ENCODE peak calls at places on chromosomes 7 and 10, in nine cellular contexts. One of them, this sample, is unnamed.

GRCh38 chr7:2934984-2935740 is 91.1 kb upstream of the GNA12 start:
- DNase-seq in small intestine: no peak
- DNase-seq in keratinocyte: no peak
- DNase-seq in cardiac muscle cell: no peak
- DNase-seq in SJSA1: no peak
- DNase-seq in HepG2: no peak
- DNase-seq in lower lobe of right lung: peak
- DNase-seq in RWPE2: peak
- DNase-seq in CD8-positive, alpha-beta memory T cell: no peak
- DNase-seq in this sample: no peak

GRCh38 chr10:5283305-5284158 is 81.2 kb upstream of the UCN3 start:
- DNase-seq in SJSA1: peak
- DNase-seq in RWPE2: no peak
- DNase-seq in lower lobe of right lung: peak
- DNase-seq in keratinocyte: no peak
- DNase-seq in HepG2: peak
- DNase-seq in CD8-positive, alpha-beta memory T cell: no peak
- DNase-seq in cardiac muscle cell: peak
- DNase-seq in small intestine: peak
- DNase-seq in this sample: no peak

GRCh38 chr10:22625511-22626288 is 88.7 kb downstream of the PIP4K2A start:
- DNase-seq in small intestine: no peak
- DNase-seq in RWPE2: no peak
- DNase-seq in HepG2: peak
- DNase-seq in cardiac muscle cell: no peak
- DNase-seq in keratinocyte: no peak
- DNase-seq in CD8-positive, alpha-beta memory T cell: no peak
- DNase-seq in lower lobe of right lung: no peak
- DNase-seq in SJSA1: no peak
- DNase-seq in this sample: no peak

GRCh38 chr10:31866118-31866670 is 62.4 kb downstream of the ARHGAP12 start:
- DNase-seq in HepG2: no peak
- DNase-seq in lower lobe of right lung: no peak
- DNase-seq in SJSA1: no peak
- DNase-seq in CD8-positive, alpha-beta memory T cell: no peak
- DNase-seq in keratinocyte: no peak
- DNase-seq in small intestine: peak
- DNase-seq in cardiac muscle cell: no peak
- DNase-seq in RWPE2: no peak
- DNase-seq in this sample: no peak

GRCh38 chr7:159209429-159209828 is 64.8 kb upstream of the VIPR2 start:
- DNase-seq in CD8-positive, alpha-beta memory T cell: no peak
- DNase-seq in cardiac muscle cell: no peak
- DNase-seq in small intestine: no peak
- DNase-seq in SJSA1: no peak
- DNase-seq in lower lobe of right lung: no peak
- DNase-seq in HepG2: no peak
- DNase-seq in keratinocyte: no peak
- DNase-seq in RWPE2: no peak
- DNase-seq in this sample: no peak

GRCh38 chr10:69312537-69312936 is 34.2 kb downstream of the HK1 start:
- DNase-seq in HepG2: no peak
- DNase-seq in RWPE2: no peak
- DNase-seq in keratinocyte: no peak
- DNase-seq in small intestine: no peak
- DNase-seq in SJSA1: no peak
- DNase-seq in lower lobe of right lung: no peak
- DNase-seq in cardiac muscle cell: no peak
- DNase-seq in CD8-positive, alpha-beta memory T cell: no peak
- DNase-seq in this sample: no peak

GRCh38 chr7:95493247-95493646 is 7.5 kb downstream of the ASB4 start:
- DNase-seq in HepG2: no peak
- DNase-seq in SJSA1: no peak
- DNase-seq in small intestine: no peak
- DNase-seq in RWPE2: no peak
- DNase-seq in keratinocyte: no peak
- DNase-seq in CD8-positive, alpha-beta memory T cell: no peak
- DNase-seq in cardiac muscle cell: no peak
- DNase-seq in lower lobe of right lung: no peak
- DNase-seq in this sample: no peak

GRCh38 chr10:30833625-30833970 is 198.1 kb downstream of the ZNF438 start:
- DNase-seq in HepG2: no peak
- DNase-seq in keratinocyte: no peak
- DNase-seq in SJSA1: no peak
- DNase-seq in lower lobe of right lung: no peak
- DNase-seq in RWPE2: no peak
- DNase-seq in small intestine: no peak
- DNase-seq in cardiac muscle cell: no peak
- DNase-seq in CD8-positive, alpha-beta memory T cell: no peak
- DNase-seq in this sample: no peak

GRCh38 chr7:1108264-1108920 is 20.5 kb downstream of the GPER1 start:
- DNase-seq in RWPE2: no peak
- DNase-seq in small intestine: no peak
- DNase-seq in lower lobe of right lung: peak
- DNase-seq in CD8-positive, alpha-beta memory T cell: no peak
- DNase-seq in HepG2: no peak
- DNase-seq in SJSA1: no peak
- DNase-seq in cardiac muscle cell: no peak
- DNase-seq in keratinocyte: no peak
- DNase-seq in this sample: no peak

GRCh38 chr10:117884088-117884487 is 162.7 kb downstream of the RAB11FIP2 start:
- DNase-seq in SJSA1: no peak
- DNase-seq in RWPE2: no peak
- DNase-seq in keratinocyte: no peak
- DNase-seq in lower lobe of right lung: no peak
- DNase-seq in cardiac muscle cell: no peak
- DNase-seq in HepG2: no peak
- DNase-seq in small intestine: no peak
- DNase-seq in CD8-positive, alpha-beta memory T cell: no peak
- DNase-seq in this sample: no peak

GRCh38 chr7:143013473-143013872 is 13.5 kb downstream of the OR9A2 start:
- DNase-seq in lower lobe of right lung: no peak
- DNase-seq in HepG2: no peak
- DNase-seq in SJSA1: no peak
- DNase-seq in cardiac muscle cell: no peak
- DNase-seq in CD8-positive, alpha-beta memory T cell: no peak
- DNase-seq in RWPE2: no peak
- DNase-seq in small intestine: no peak
- DNase-seq in keratinocyte: no peak
- DNase-seq in this sample: no peak

GRCh38 chr7:138907849-138908248 is 73.3 kb downstream of the KIAA1549 start:
- DNase-seq in RWPE2: no peak
- DNase-seq in cardiac muscle cell: no peak
- DNase-seq in HepG2: no peak
- DNase-seq in keratinocyte: no peak
- DNase-seq in lower lobe of right lung: no peak
- DNase-seq in SJSA1: no peak
- DNase-seq in CD8-positive, alpha-beta memory T cell: no peak
- DNase-seq in small intestine: no peak
- DNase-seq in this sample: no peak

GRCh38 chr7:43018446-43018845 is 86.3 kb downstream of the MRPL32 start:
- DNase-seq in SJSA1: no peak
- DNase-seq in lower lobe of right lung: no peak
- DNase-seq in keratinocyte: peak
- DNase-seq in RWPE2: no peak
- DNase-seq in cardiac muscle cell: no peak
- DNase-seq in CD8-positive, alpha-beta memory T cell: no peak
- DNase-seq in HepG2: no peak
- DNase-seq in small intestine: no peak
- DNase-seq in this sample: peak

GRCh38 chr10:110326351-110327032 is 21.8 kb upstream of the SMNDC1 start:
- DNase-seq in small intestine: peak
- DNase-seq in lower lobe of right lung: no peak
- DNase-seq in SJSA1: no peak
- DNase-seq in HepG2: no peak
- DNase-seq in RWPE2: no peak
- DNase-seq in keratinocyte: no peak
- DNase-seq in cardiac muscle cell: no peak
- DNase-seq in CD8-positive, alpha-beta memory T cell: no peak
- DNase-seq in this sample: no peak
- H3K27ac ChIP-seq in small intestine: no peak
- H3K27ac ChIP-seq in lower lobe of right lung: no peak
- H3K27ac ChIP-seq in SJSA1: peak
- H3K27ac ChIP-seq in HepG2: no peak
- H3K27ac ChIP-seq in RWPE2: peak
- H3K27ac ChIP-seq in keratinocyte: peak
- H3K27ac ChIP-seq in cardiac muscle cell: no peak
- H3K27ac ChIP-seq in CD8-positive, alpha-beta memory T cell: no peak
- H3K27ac ChIP-seq in this sample: peak

GRCh38 chr10:77962350-77963146 is 36.0 kb upstream of the DLG5 start:
- DNase-seq in HepG2: no peak
- DNase-seq in CD8-positive, alpha-beta memory T cell: no peak
- DNase-seq in keratinocyte: no peak
- DNase-seq in lower lobe of right lung: no peak
- DNase-seq in RWPE2: no peak
- DNase-seq in small intestine: no peak
- DNase-seq in SJSA1: no peak
- DNase-seq in cardiac muscle cell: no peak
- DNase-seq in this sample: no peak
- H3K27ac ChIP-seq in HepG2: no peak
- H3K27ac ChIP-seq in CD8-positive, alpha-beta memory T cell: no peak
- H3K27ac ChIP-seq in keratinocyte: no peak
- H3K27ac ChIP-seq in lower lobe of right lung: no peak
- H3K27ac ChIP-seq in RWPE2: no peak
- H3K27ac ChIP-seq in small intestine: no peak
- H3K27ac ChIP-seq in SJSA1: no peak
- H3K27ac ChIP-seq in cardiac muscle cell: no peak
- H3K27ac ChIP-seq in this sample: no peak

DNA sequence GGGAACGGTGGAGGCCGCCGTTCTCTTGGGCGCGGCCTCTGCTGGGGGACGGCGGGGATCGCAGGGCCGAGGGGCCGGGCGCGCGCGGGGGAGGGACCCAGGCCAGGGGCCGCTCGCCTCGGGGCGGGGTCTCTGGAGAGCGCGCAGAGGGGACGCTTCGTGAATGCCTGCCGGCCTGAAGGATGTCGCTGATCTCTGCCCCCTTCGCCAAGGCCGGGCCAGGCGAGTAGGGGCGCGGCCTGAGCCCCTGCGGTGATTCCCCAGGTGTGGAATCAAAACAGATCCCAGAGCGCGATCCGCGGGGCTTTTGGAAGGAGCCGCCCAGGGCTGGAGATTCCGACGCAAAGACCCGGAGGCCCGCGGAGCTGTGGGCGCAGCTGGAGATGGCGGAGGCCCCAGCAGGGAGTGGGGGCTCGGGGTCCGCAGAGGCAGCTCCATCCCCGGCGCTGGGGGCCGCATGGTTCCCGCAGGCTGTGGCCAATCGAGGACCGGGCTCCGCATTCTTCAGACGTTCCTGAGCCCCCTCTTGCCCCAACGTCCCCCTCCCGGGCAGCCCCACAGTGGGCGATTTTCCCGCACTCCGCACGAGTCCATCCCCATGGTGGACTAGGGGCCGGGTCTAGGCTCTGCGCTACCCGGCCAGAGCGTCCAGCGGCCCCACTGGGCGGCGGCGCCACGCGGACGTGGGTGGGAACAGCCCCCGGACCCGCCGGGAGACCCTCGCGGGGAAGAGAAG is 166.0 kb downstream of the ACTR3B start:
- DNase-seq in CD8-positive, alpha-beta memory T cell: no peak
- DNase-seq in RWPE2: no peak
- DNase-seq in keratinocyte: no peak
- DNase-seq in SJSA1: no peak
- DNase-seq in small intestine: no peak
- DNase-seq in lower lobe of right lung: no peak
- DNase-seq in cardiac muscle cell: peak
- DNase-seq in HepG2: no peak
- DNase-seq in this sample: no peak
- H3K27ac ChIP-seq in CD8-positive, alpha-beta memory T cell: no peak
- H3K27ac ChIP-seq in RWPE2: no peak
- H3K27ac ChIP-seq in keratinocyte: no peak
- H3K27ac ChIP-seq in SJSA1: no peak
- H3K27ac ChIP-seq in small intestine: no peak
- H3K27ac ChIP-seq in lower lobe of right lung: no peak
- H3K27ac ChIP-seq in cardiac muscle cell: no peak
- H3K27ac ChIP-seq in HepG2: no peak
- H3K27ac ChIP-seq in this sample: no peak

GRCh38 chr7:150412016-150412415 is 32.9 kb downstream of the ZNF775 start:
- DNase-seq in HepG2: no peak
- DNase-seq in CD8-positive, alpha-beta memory T cell: no peak
- DNase-seq in small intestine: no peak
- DNase-seq in lower lobe of right lung: no peak
- DNase-seq in keratinocyte: no peak
- DNase-seq in cardiac muscle cell: no peak
- DNase-seq in RWPE2: no peak
- DNase-seq in SJSA1: no peak
- DNase-seq in this sample: no peak

GRCh38 chr7:150411606-150412005 is 32.5 kb downstream of the ZNF775 start:
- DNase-seq in SJSA1: no peak
- DNase-seq in keratinocyte: no peak
- DNase-seq in cardiac muscle cell: no peak
- DNase-seq in HepG2: no peak
- DNase-seq in CD8-positive, alpha-beta memory T cell: no peak
- DNase-seq in RWPE2: no peak
- DNase-seq in small intestine: no peak
- DNase-seq in lower lobe of right lung: no peak
- DNase-seq in this sample: no peak

GRCh38 chr7:150410131-150410530 is 31.0 kb downstream of the ZNF775 start:
- DNase-seq in small intestine: no peak
- DNase-seq in keratinocyte: no peak
- DNase-seq in HepG2: no peak
- DNase-seq in RWPE2: no peak
- DNase-seq in SJSA1: no peak
- DNase-seq in lower lobe of right lung: no peak
- DNase-seq in CD8-positive, alpha-beta memory T cell: no peak
- DNase-seq in cardiac muscle cell: no peak
- DNase-seq in this sample: no peak

GRCh38 chr7:150409300-150410030 is 30.3 kb downstream of the ZNF775 start:
- DNase-seq in small intestine: no peak
- DNase-seq in lower lobe of right lung: no peak
- DNase-seq in SJSA1: no peak
- DNase-seq in keratinocyte: no peak
- DNase-seq in CD8-positive, alpha-beta memory T cell: no peak
- DNase-seq in HepG2: no peak
- DNase-seq in RWPE2: no peak
- DNase-seq in cardiac muscle cell: no peak
- DNase-seq in this sample: no peak

GRCh38 chr7:150410680-150411346 is 31.7 kb downstream of the ZNF775 start:
- DNase-seq in SJSA1: no peak
- DNase-seq in RWPE2: no peak
- DNase-seq in keratinocyte: no peak
- DNase-seq in HepG2: no peak
- DNase-seq in small intestine: no peak
- DNase-seq in CD8-positive, alpha-beta memory T cell: no peak
- DNase-seq in cardiac muscle cell: no peak
- DNase-seq in lower lobe of right lung: no peak
- DNase-seq in this sample: no peak
- H3K27ac ChIP-seq in SJSA1: no peak
- H3K27ac ChIP-seq in RWPE2: no peak
- H3K27ac ChIP-seq in keratinocyte: no peak
- H3K27ac ChIP-seq in HepG2: no peak
- H3K27ac ChIP-seq in small intestine: no peak
- H3K27ac ChIP-seq in CD8-positive, alpha-beta memory T cell: no peak
- H3K27ac ChIP-seq in cardiac muscle cell: no peak
- H3K27ac ChIP-seq in lower lobe of right lung: no peak
- H3K27ac ChIP-seq in this sample: no peak